ENCODE peak calls at places on chromosomes 7 and 10, in seven cellular contexts. F is neural crest cell, M is lower leg skin, I is SK-N-SH, X is GM10248, L is fibroblast of lung, B is A549. N is an unnamed sample.

GRCh38 chr7:100951888-100952560 is 2.7 kb downstream of the MUC3A start:
- DNase-seq in I (no peak), B (no peak), F (no peak), L (no peak), M (no peak), X (no peak), N (peak)

GRCh38 chr10:47090903-47091302 is 179.7 kb downstream of the PTPN20 start:
- DNase-seq in I (no peak), B (no peak), X (no peak), F (no peak), L (no peak), M (no peak), N (no peak)

GRCh38 chr7:25073451-25073850 is 51.6 kb downstream of the CYCS start:
- DNase-seq in F (no peak), X (no peak), M (no peak), L (peak), B (no peak), I (no peak), N (no peak)

GRCh38 chr7:22942191-22942590 is 71.7 kb downstream of the HYCC1 start:
- DNase-seq in B (no peak), X (no peak), L (no peak), M (no peak), I (no peak), F (no peak), N (no peak)

GRCh38 chr10:77230194-77230593 is 407.4 kb downstream of the KCNMA1 start:
- DNase-seq in B (no peak), F (no peak), I (no peak), X (no peak), M (no peak), L (peak), N (no peak)

GRCh38 chr10:112227331-112227961 is 43.9 kb upstream of the GPAM start:
- DNase-seq in X (no peak), L (peak), F (no peak), I (no peak), M (no peak), B (no peak), N (no peak)

GRCh38 chr10:1133495-1134045 is 77.4 kb downstream of the WDR37 start:
- DNase-seq in L (no peak), X (no peak), B (no peak), M (no peak), F (no peak), I (no peak), N (no peak)

GRCh38 chr7:22125436-22125835 is 179.7 kb upstream of the CDCA7L start:
- DNase-seq in I (no peak), L (no peak), X (no peak), M (no peak), B (no peak), F (no peak), N (no peak)

GRCh38 chr7:23387583-23387982 is 82.7 kb downstream of the IGF2BP3 start:
- DNase-seq in M (no peak), F (no peak), I (no peak), B (no peak), X (no peak), L (no peak), N (no peak)

GRCh38 chr7:78125884-78126283 is 327.3 kb downstream of the PHTF2 start:
- DNase-seq in I (no peak), X (no peak), F (no peak), M (no peak), L (peak), B (no peak), N (no peak)

GRCh38 chr10:15726042-15726441 is 6.3 kb upstream of the ITGA8 start:
- DNase-seq in M (no peak), X (no peak), I (no peak), B (no peak), F (no peak), L (no peak), N (no peak)
- TF ChIP-seq CTCF in M (no peak), X (peak), I (no peak), B (no peak), F (no peak), L (no peak), N (no peak)

DNA sequence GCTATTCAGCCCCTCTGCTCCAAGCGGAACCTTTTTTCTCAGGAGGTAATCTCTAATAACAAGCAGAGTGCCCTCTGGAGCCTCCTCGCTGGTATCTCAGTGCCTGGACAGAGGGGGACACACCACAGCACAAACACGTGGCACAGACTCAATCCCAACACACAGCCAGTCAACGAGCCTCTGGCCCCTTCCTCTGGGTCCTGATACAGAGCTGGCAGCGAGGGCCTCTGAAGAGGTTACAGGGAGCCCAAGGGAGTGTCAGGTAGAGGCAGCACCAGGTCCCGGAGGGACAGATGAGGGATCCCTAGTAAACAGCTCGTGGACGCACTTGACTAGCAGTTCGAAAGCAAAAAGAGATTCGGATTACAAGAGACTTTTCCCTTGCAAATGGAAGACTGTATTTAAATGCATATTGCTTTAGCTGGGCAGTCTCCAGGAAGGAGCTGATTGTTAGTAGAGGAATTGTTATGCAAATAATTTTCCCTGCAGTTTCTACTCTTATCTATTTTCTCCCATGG is 14.1 kb downstream of the CXCL12 start:
- DNase-seq in F (no peak), B (no peak), L (no peak), M (no peak), X (no peak), I (no peak), N (no peak)
- TF ChIP-seq CTCF in F (no peak), B (no peak), L (no peak), M (no peak), X (no peak), I (no peak), N (no peak)

GRCh38 chr10:63887026-63887589 is 365.9 kb downstream of the REEP3 start:
- DNase-seq in L (no peak), I (no peak), X (no peak), M (no peak), F (no peak), B (no peak), N (no peak)
- TF ChIP-seq CTCF in L (no peak), I (no peak), X (no peak), M (no peak), F (peak), B (no peak), N (no peak)

DNA sequence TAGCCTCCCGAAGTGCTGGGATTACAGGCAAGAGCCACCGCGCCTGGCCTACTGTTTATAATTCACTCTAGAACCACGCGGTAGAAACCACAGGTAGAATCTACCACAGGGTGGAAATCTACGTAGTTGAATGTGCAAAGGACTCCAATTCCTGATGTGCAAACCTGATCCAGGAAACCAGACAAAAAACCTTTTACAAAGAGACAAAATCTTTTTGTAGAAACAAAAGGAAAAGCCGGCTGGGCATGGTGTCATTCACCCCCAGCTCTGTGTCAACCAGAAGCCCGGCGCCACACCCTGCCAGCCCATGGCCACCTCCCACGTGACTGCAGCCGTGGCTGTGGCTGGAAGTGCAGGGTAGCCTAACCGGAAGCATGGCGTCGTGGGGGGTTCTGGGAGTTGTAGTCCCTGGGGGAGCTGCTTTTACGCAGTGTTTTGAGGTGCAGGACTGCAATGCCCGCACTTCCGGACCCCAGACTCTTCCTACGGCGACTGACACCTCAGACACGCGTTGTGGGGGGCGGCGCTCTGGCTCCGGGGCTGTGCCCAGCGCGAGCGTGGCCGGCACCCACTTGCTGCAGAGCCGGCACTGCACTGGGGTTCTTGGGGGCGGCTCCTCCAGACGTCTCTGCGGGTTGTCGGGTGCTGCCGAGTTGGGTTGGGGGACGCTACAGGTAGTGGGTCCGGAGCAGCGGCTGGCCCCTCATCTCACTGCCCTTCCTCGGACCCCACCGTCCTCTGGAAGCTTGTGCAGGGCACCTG is 41.5 kb upstream of the RNF216 start:
- DNase-seq in M (peak), F (peak), L (peak), B (peak), I (peak), X (peak), N (peak)
- TF ChIP-seq CTCF in M (no peak), F (no peak), L (no peak), B (no peak), I (no peak), X (no peak), N (no peak)

GRCh38 chr10:15824498-15824897 is 35.8 kb downstream of the MINDY3 start:
- DNase-seq in X (no peak), I (peak), B (peak), F (no peak), M (no peak), L (peak), N (no peak)
- TF ChIP-seq CTCF in X (peak), I (peak), B (peak), F (peak), M (no peak), L (no peak), N (peak)